ENCODE peak calls at places on chromosomes 3 and 15, in six cellular contexts. N, B, L, T, A and U are unnamed samples. For H3K36me3, the result is how much of the 10 kb centered on the place peaks cover.

GRCh38 chr3:11734-12133 is 184.8 kb upstream of the CHL1 start:
- DNase-seq in N (peak), B (peak), A (no peak), T (no peak), L (peak), U (no peak)

GRCh38 chr15:64699767-64700388 is 75.5 kb downstream of the RBPMS2 start:
- DNase-seq in T (no peak), N (peak), B (no peak), A (no peak), L (peak), U (no peak)

GRCh38 chr3:55164876-55165275 is 237.0 kb upstream of the LRTM1 start:
- DNase-seq in N (no peak), T (no peak), A (no peak), L (no peak), B (no peak), U (no peak)

GRCh38 chr3:37214076-37214475 is 39.7 kb upstream of the LRRFIP2 start:
- DNase-seq in L (peak), N (no peak), B (no peak), A (no peak), T (no peak), U (no peak)

GRCh38 chr3:154188416-154188815 is 67.2 kb downstream of the ARHGEF26 start:
- DNase-seq in T (no peak), B (no peak), N (no peak), L (no peak), A (no peak), U (no peak)

GRCh38 chr15:68227806-68228142 is 1.8 kb downstream of the CLN6 start:
- DNase-seq in L (no peak), T (no peak), B (no peak), A (no peak), N (no peak), U (no peak)

GRCh38 chr15:75697523-75698398 is 14.9 kb downstream of the CSPG4 start:
- DNase-seq in B (no peak), A (no peak), T (no peak), N (no peak), L (no peak), U (no peak)

GRCh38 chr3:194964809-194965208 is 279.1 kb downstream of the FAM43A start:
- DNase-seq in T (no peak), N (no peak), A (no peak), L (no peak), B (no peak), U (no peak)

GRCh38 chr3:140035856-140036255 is 100.9 kb downstream of the CLSTN2 start:
- DNase-seq in L (peak), A (peak), T (no peak), B (no peak), N (no peak), U (no peak)

GRCh38 chr3:53030864-53031445 is 14.9 kb downstream of the SFMBT1 start:
- DNase-seq in B (no peak), T (no peak), A (no peak), L (no peak), N (no peak), U (no peak)

GRCh38 chr15:65077981-65078352 is 1.4 kb downstream of the KBTBD13 start:
- DNase-seq in L (peak), T (no peak), A (no peak), N (peak), B (peak), U (peak)

GRCh38 chr15:48176957-48177356 is 1.1 kb downstream of the MYEF2 start:
- DNase-seq in L (no peak), A (no peak), T (no peak), B (no peak), N (no peak), U (no peak)

GRCh38 chr15:96160269-96160668 is 170.2 kb upstream of the NR2F2 start:
- DNase-seq in A (no peak), L (no peak), T (no peak), N (no peak), B (no peak), U (peak)

GRCh38 chr15:87038404-87038803 is 958.7 kb downstream of the AGBL1 start:
- DNase-seq in A (no peak), B (no peak), N (no peak), L (peak), T (no peak), U (no peak)

DNA sequence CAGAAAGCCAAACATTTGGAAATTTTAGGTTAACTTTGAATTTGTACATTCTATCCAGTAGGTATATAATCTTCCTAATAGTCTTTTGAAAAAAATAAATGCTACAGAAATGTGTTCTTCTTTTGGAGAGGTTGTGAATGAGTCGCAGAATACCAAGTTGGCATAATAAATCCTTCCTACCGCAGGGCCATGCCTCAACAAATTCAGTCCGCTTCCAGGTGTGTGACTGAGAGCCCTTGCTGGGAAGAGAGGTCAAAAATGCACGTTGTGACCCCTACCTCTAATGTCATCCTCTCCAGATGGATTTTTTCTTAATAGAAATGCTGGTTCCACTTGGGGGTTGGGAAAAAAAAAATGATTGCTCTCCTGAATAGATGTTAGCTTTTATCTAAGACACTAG is 34.1 kb downstream of the RLBP1 start:
- DNase-seq in N (no peak), L (no peak), B (no peak), A (no peak), T (no peak), U (no peak)
- H3K36me3 ChIP-seq in N (under half), L (under half), B (under half), A (under half), T (under half), U (under half)

GRCh38 chr3:66751842-66752241 is 246.3 kb upstream of the KBTBD8 start:
- DNase-seq in T (no peak), L (no peak), N (no peak), A (no peak), B (no peak), U (no peak)

GRCh38 chr3:66747688-66748087 is 246.9 kb upstream of the LRIG1 start:
- DNase-seq in N (no peak), B (no peak), T (no peak), A (no peak), L (no peak), U (no peak)

GRCh38 chr3:66744986-66745385 is 244.2 kb upstream of the LRIG1 start:
- DNase-seq in N (no peak), A (no peak), L (no peak), B (no peak), T (no peak), U (no peak)

GRCh38 chr3:66747251-66747650 is 246.4 kb upstream of the LRIG1 start:
- DNase-seq in B (no peak), A (no peak), T (no peak), L (no peak), N (no peak), U (no peak)

DNA sequence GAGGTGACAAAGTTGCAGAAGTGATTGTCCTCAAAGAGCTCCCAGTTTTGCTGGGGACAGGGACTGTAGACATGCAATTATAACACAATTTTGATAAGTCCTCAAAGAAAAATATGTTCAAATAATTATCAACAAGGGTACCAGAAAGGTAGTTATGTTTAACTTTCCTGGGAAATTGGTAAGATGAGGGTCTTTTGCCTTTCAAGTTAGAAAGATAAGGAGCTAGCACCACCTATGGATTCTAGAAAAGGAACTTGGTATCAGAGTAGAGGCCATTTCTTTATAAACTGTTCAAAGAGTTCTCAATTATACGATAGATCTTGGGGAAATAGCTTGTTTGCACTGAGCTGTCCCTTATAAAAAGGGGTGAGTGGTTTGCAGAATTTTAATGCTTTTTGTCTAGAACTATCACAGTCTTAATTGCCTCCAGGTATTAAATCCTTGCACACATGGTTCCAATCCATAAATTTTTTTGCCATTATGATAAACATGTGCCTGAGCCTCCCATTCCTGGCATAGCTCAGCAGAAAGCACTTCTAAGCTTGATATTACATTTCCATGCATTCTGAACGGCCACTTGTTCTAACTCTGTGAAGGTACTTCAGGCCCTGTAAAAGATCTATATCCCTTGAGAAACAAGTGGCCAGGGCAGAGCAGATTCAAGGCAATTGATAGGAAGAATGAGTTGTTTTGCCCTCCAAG is 247.5 kb upstream of the LRIG1 start:
- DNase-seq in T (no peak), L (no peak), N (peak), A (no peak), B (no peak), U (no peak)
- TF ChIP-seq CTCF in T (peak), L (no peak), N (no peak), A (no peak), B (no peak), U (no peak)

GRCh38 chr15:84689858-84690257 is 26.1 kb downstream of the SEC11A start:
- DNase-seq in A (no peak), N (no peak), T (no peak), B (no peak), L (no peak), U (no peak)
- H3K36me3 ChIP-seq in A (half or more), N (under half), T (half or more), B (under half), L (half or more), U (under half)

DNA sequence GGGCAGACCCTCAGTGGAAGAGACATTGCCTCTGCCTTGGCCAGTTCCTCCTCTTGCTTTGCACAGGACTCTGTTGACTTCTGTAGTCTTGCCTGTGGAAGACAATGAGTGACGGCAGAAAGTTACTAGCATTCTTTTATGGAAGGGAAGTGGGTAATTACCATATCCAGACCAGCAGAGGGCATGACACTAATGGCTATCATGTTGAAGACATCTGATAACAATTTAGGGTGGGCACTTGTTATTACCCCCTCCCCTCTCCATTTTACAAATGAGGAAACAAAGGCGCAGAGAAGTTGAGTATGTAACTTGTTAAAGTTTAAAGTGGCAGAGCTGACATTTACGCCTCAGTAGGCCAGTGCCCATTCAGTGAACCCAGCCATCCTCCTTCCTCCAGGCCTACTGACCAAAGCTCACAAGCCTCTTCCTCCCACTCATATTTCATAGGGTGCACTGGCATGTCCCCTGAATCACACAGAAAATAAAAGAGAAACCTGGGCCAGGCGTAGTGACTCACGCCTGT is 48.2 kb upstream of the FMN1 start:
- DNase-seq in B (no peak), N (peak), L (peak), A (no peak), T (peak), U (peak)
- TF ChIP-seq CTCF in B (peak), N (peak), L (peak), A (peak), T (peak), U (peak)

DNA sequence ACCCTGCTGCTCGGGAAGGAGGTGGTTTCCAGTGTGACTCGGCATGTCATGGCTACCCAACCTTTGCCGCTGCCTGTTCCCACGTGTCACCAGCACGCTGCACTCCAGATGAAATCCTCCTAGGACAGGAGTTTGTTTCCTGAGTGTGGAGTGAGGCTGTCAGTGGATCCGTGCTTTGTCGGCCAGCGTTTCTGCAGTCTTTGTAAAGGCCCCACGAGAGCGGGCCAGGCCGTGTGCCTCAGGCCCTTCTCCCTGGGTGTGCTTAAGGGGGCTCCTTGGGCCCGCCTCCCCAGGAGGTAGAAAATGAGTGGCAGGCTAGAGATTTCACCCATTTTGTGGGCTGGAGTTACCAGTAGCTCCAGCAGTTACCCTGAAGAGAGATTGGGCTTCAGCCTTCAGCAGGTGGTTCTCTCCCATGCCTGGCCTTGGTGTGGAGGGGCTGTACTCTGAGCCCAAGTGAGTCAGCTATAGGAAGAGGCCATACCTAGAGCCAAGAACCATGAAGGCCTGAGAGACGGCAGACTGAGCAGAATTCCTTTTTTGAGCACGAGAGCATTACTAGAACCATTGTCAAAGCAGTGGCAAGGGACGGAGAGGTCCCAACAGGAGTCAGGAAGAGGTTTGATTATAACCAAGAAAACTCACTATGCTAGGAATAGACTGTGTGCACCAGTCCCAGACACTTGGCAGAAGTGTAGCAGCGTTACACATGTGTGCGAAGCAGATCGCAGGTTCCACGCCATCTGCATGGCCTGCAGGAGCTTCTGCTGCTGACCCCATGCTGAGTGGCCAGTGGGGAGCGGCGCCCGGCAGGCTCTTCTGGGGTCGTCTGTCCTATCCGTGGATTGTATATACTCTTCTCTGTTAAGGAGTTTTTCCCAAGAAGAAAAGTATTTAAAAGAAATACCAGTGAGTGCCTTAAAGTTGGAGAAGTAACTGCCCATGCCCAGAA is 14.5 kb downstream of the MAP6D1 start:
- DNase-seq in N (no peak), T (no peak), A (no peak), B (no peak), L (no peak), U (no peak)
- H3K36me3 ChIP-seq in N (under half), T (half or more), A (half or more), B (under half), L (half or more), U (half or more)